ENCODE peak calls at places on chromosome 19, in nine cellular contexts. T is ELF-1, J is KBM-7, M is GM18507, F is kidney tubule cell, A is cardiac muscle cell, W is anterior cingulate cortex, I is HTR-8/SVneo, U is activated gamma-delta T cell treated with Interleukin-2 at 50 U/mL for 16 hours. C is an unnamed sample.

GRCh38 chr19:35040826-35041547 is 534 bp upstream of the HPN start:
- DNase-seq in T (peak), J (no peak), M (no peak), F (peak), A (peak), W (peak), I (no peak), U (no peak), C (peak)

GRCh38 chr19:33207903-33208302 is 13.8 kb downstream of the LRP3 start:
- DNase-seq in T (no peak), J (no peak), M (no peak), F (no peak), A (no peak), W (no peak), I (no peak), U (no peak), C (no peak)

GRCh38 chr19:30319876-30320275 is 52.3 kb upstream of the ZNF536 start:
- DNase-seq in T (no peak), J (no peak), M (no peak), F (no peak), A (no peak), W (no peak), I (no peak), U (no peak), C (no peak)

GRCh38 chr19:5292843-5293606 is 47.6 kb downstream of the PTPRS start:
- DNase-seq in T (no peak), J (peak), M (peak), F (peak), A (peak), W (peak), I (peak), U (peak), C (peak)

GRCh38 chr19:16527971-16528521 is 14.2 kb downstream of the CHERP start:
- DNase-seq in T (peak), J (peak), M (no peak), F (peak), A (peak), W (no peak), I (no peak), U (peak), C (peak)

GRCh38 chr19:18414504-18415176 is 4.6 kb upstream of the SSBP4 start:
- DNase-seq in T (no peak), J (peak), M (no peak), F (no peak), A (peak), W (no peak), I (no peak), U (no peak), C (no peak)

GRCh38 chr19:22422220-22422619 is at the start of gene ZNF98:
- DNase-seq in T (peak), J (no peak), M (no peak), F (peak), A (no peak), W (peak), I (peak), U (no peak), C (no peak)

GRCh38 chr19:32459199-32459865 is 53.8 kb downstream of the DPY19L3 start:
- DNase-seq in T (no peak), J (no peak), M (no peak), F (peak), A (no peak), W (no peak), I (no peak), U (no peak), C (no peak)

GRCh38 chr19:55655648-55656040 is 809 bp downstream of the U2AF2 start:
- DNase-seq in T (no peak), J (no peak), M (no peak), F (no peak), A (no peak), W (no peak), I (no peak), U (no peak), C (no peak)

GRCh38 chr19:6752257-6753177 is 13.0 kb downstream of the TRIP10 start:
- DNase-seq in T (peak), J (no peak), M (no peak), F (no peak), A (peak), W (no peak), I (no peak), U (no peak), C (peak)

GRCh38 chr19:49534632-49535385 is 7.0 kb downstream of the RCN3 start:
- DNase-seq in T (no peak), J (peak), M (no peak), F (no peak), A (no peak), W (no peak), I (no peak), U (no peak), C (no peak)

GRCh38 chr19:30036154-30037129 is 94.4 kb downstream of the URI1 start:
- DNase-seq in T (peak), J (no peak), M (no peak), F (peak), A (no peak), W (no peak), I (no peak), U (no peak), C (no peak)

GRCh38 chr19:41860419-41861097 is 503 bp downstream of the RPS19 start:
- DNase-seq in T (no peak), J (peak), M (no peak), F (peak), A (no peak), W (no peak), I (no peak), U (no peak), C (no peak)

GRCh38 chr19:38039966-38040365 is 133.0 kb downstream of the SIPA1L3 start:
- DNase-seq in T (no peak), J (no peak), M (no peak), F (peak), A (no peak), W (no peak), I (peak), U (no peak), C (no peak)

GRCh38 chr19:51771369-51771768 is 10.4 kb downstream of the FPR2 start:
- DNase-seq in T (no peak), J (peak), M (no peak), F (no peak), A (no peak), W (no peak), I (no peak), U (no peak), C (no peak)

C was measured in iPS-NIHi11.